ENCODE peak calls at places on chromosomes 3 and 15, in six cellular contexts. Z is choroid plexus epithelial cell, S is cardiac fibroblast, Q is fibroblast of lung, D is natural killer cell, A is AG10803. M is an unnamed sample.

GRCh38 chr3:60431599-60431958 is 819.7 kb downstream of the FHIT start:
- DNase-seq in Z (peak), A (peak), Q (peak), D (no peak), S (peak), M (no peak)

GRCh38 chr15:79475312-79475711 is 43.2 kb downstream of the MINAR1 start:
- DNase-seq in D (no peak), Q (peak), S (peak), Z (peak), A (peak), M (no peak)

GRCh38 chr15:71296032-71296686 is 180.9 kb downstream of the THSD4 start:
- DNase-seq in S (peak), Z (peak), D (no peak), Q (peak), A (peak), M (no peak)

GRCh38 chr15:29736012-29736744 is 86.1 kb downstream of the TJP1 start:
- DNase-seq in D (no peak), S (no peak), Z (peak), Q (peak), A (no peak), M (no peak)

GRCh38 chr3:134718736-134719135 is 67.9 kb upstream of the KY start:
- DNase-seq in Q (peak), A (peak), S (no peak), Z (peak), D (no peak), M (no peak)

GRCh38 chr3:13783556-13783955 is 96.3 kb downstream of the WNT7A start:
- DNase-seq in S (no peak), Z (no peak), Q (no peak), A (no peak), D (no peak), M (no peak)

GRCh38 chr3:72906154-72906553 is 18.3 kb downstream of the GXYLT2 start:
- DNase-seq in A (no peak), Q (no peak), S (no peak), D (no peak), Z (no peak), M (no peak)

GRCh38 chr15:101115887-101116680 is 135.8 kb downstream of the CHSY1 start:
- DNase-seq in Q (peak), S (no peak), A (peak), Z (peak), D (no peak), M (no peak)

GRCh38 chr3:176147251-176147650 is 1050.0 kb downstream of the TBL1XR1 start:
- DNase-seq in Z (no peak), S (no peak), A (no peak), Q (no peak), D (no peak), M (no peak)

GRCh38 chr3:1600206-1600605 is 498.5 kb upstream of the CNTN4 start:
- DNase-seq in Z (no peak), Q (no peak), A (no peak), S (no peak), D (no peak), M (no peak)

GRCh38 chr3:46266598-46266997 is 24.3 kb downstream of the CCR3 start:
- DNase-seq in Z (no peak), S (peak), A (peak), Q (no peak), D (no peak), M (no peak)

GRCh38 chr3:119346076-119346496 is 51.9 kb downstream of the ARHGAP31 start:
- DNase-seq in D (no peak), A (no peak), Q (no peak), Z (peak), S (no peak), M (no peak)

GRCh38 chr15:20671665-20672064 is 130.1 kb upstream of the GOLGA6L6 start:
- DNase-seq in Z (no peak), Q (no peak), S (no peak), A (no peak), D (no peak), M (no peak)

GRCh38 chr3:70737656-70738309 is 425.3 kb upstream of the MDFIC2 start:
- DNase-seq in D (no peak), Z (no peak), S (no peak), Q (no peak), A (no peak), M (no peak)

GRCh38 chr3:194223951-194224350 is 88.0 kb downstream of the HES1 start:
- DNase-seq in Q (no peak), S (no peak), D (no peak), A (no peak), Z (no peak), M (no peak)

GRCh38 chr15:93866441-93866840 is 364.9 kb upstream of the MCTP2 start:
- DNase-seq in S (no peak), D (no peak), Q (no peak), A (no peak), Z (no peak), M (no peak)
- TF ChIP-seq CTCF in S (no peak), D (no peak), Q (no peak), A (no peak), Z (no peak), M (no peak)

GRCh38 chr3:188362405-188362831 is 208.5 kb downstream of the LPP start:
- DNase-seq in S (peak), Q (peak), Z (peak), A (peak), D (no peak), M (no peak)
- TF ChIP-seq CTCF in S (peak), Q (no peak), Z (peak), A (peak), D (no peak), M (no peak)

DNA sequence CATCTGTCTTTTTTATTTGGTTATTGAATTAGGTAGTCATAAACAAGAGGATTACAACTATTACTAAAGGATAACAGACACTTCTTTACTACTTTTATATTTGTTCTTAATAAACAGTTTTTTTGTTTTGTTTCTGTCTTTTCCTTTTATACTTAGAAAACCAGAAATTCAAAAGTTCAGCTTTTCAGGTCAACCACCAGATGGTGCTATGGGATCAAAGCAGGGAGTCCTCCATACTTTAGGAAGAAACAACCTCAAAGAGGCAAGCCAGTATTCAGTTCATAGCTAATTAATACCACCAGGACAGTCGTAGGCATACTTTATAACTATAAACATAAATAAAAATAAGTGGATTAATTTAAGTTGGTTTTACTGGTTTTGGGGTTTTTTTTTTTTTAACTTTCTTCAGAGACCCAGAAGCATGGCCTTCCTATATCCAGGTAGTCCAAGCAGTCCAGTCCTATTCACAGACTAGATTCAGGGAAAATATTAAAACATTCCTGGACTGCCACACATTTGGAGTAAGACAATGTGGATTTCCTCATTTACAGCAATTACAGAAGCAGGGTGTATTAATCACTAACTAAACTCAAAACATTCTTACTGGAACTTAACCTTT is 16.0 kb upstream of the EID1 start:
- DNase-seq in A (peak), S (peak), Q (peak), D (no peak), Z (peak), M (no peak)
- TF ChIP-seq CTCF in A (peak), S (peak), Q (peak), D (peak), Z (peak), M (peak)

GRCh38 chr3:128089135-128089534 is 34.5 kb downstream of the RUVBL1 start:
- DNase-seq in Q (no peak), D (no peak), Z (no peak), A (no peak), S (no peak), M (no peak)
- TF ChIP-seq CTCF in Q (no peak), D (no peak), Z (no peak), A (no peak), S (no peak), M (peak)

GRCh38 chr3:113890256-113890900 is 51.8 kb downstream of the GRAMD1C start:
- DNase-seq in A (no peak), D (no peak), S (no peak), Z (no peak), Q (no peak), M (no peak)
- TF ChIP-seq CTCF in A (no peak), D (no peak), S (no peak), Z (no peak), Q (no peak), M (no peak)

GRCh38 chr3:124779116-124779515 is 48.9 kb downstream of the UMPS start:
- DNase-seq in Z (no peak), A (no peak), D (no peak), Q (no peak), S (no peak), M (no peak)

GRCh38 chr3:124779751-124780191 is 49.5 kb downstream of the UMPS start:
- DNase-seq in A (no peak), S (no peak), D (no peak), Z (no peak), Q (no peak), M (no peak)

GRCh38 chr3:124775776-124776336 is 45.6 kb downstream of the UMPS start:
- DNase-seq in Z (no peak), A (no peak), D (no peak), S (no peak), Q (no peak), M (no peak)

GRCh38 chr3:124776856-124777255 is 46.6 kb downstream of the UMPS start:
- DNase-seq in D (no peak), A (no peak), Z (no peak), S (no peak), Q (no peak), M (no peak)

DNA sequence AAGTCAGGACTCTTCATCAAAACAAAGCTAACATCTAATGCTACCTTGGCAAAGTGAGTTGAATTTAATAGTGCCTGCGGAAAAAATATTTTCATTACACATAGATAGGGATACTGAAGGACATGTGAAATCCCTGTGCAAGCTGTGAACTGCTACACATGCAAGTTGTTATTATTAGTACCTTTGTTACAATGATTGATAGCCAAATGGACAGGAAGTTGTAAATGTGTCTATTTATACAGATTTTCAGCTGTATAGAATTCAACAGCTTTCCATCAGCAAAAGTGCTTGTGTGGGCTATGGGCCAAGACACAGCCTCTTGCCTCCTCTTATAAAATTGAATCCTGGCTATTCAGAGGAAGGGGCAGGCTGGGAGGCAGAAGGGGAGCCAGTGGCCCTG is 47.8 kb downstream of the UMPS start:
- DNase-seq in S (no peak), D (no peak), Z (no peak), A (no peak), Q (no peak), M (no peak)
- TF ChIP-seq CTCF in S (no peak), D (no peak), Z (no peak), A (no peak), Q (no peak), M (no peak)

M was measured in progenitor cell of endocrine pancreas.